ENCODE peak calls at places on chromosome 9, in four cellular contexts. P, A, S and U are unnamed samples.

GRCh38 chr9:89810434-89810833 is 205.6 kb downstream of the GADD45G start:
- DNase-seq in P (no peak), A (no peak), S (no peak), U (no peak)

GRCh38 chr9:134759913-134760312 is 118.3 kb downstream of the COL5A1 start:
- DNase-seq in P (no peak), A (no peak), S (no peak), U (no peak)

GRCh38 chr9:100088202-100088601 is 10.6 kb downstream of the ERP44 start:
- DNase-seq in P (no peak), A (no peak), S (no peak), U (no peak)

GRCh38 chr9:77707696-77708095 is 59.6 kb upstream of the GNA14 start:
- DNase-seq in P (no peak), A (no peak), S (peak; percentile 51), U (no peak)

GRCh38 chr9:129763235-129763917 is 10.5 kb upstream of the PTGES start:
- DNase-seq in P (no peak), A (no peak), S (peak; percentile 40), U (no peak)

GRCh38 chr9:110016340-110016739 is 191.6 kb downstream of the C9orf152 start:
- DNase-seq in P (no peak), A (no peak), S (no peak), U (no peak)

GRCh38 chr9:112532427-112532826 is 45.8 kb downstream of the KIAA1958 start:
- DNase-seq in P (no peak), A (no peak), S (peak; percentile 20), U (no peak)

GRCh38 chr9:123318961-123319421 is 37.0 kb upstream of the CRB2 start:
- DNase-seq in P (no peak), A (no peak), S (no peak), U (no peak)

GRCh38 chr9:79613145-79613544 is 41.4 kb downstream of the TLE4 start:
- DNase-seq in P (no peak), A (no peak), S (no peak), U (no peak)

GRCh38 chr9:93118863-93119702 is 15.0 kb downstream of the NINJ1 start:
- DNase-seq in P (no peak), A (no peak), S (no peak), U (peak; percentile 28)

GRCh38 chr9:316382-316965 is 101.8 kb downstream of the DOCK8 start:
- DNase-seq in P (no peak), A (no peak), S (no peak), U (no peak)

GRCh38 chr9:108991479-108991878 is 21.8 kb downstream of the CTNNAL1 start:
- DNase-seq in P (no peak), A (no peak), S (no peak), U (no peak)

GRCh38 chr9:92948032-92948534 is 760 bp downstream of the FGD3 start:
- DNase-seq in P (no peak), A (no peak), S (no peak), U (no peak)

GRCh38 chr9:80114241-80114640 is 542.5 kb downstream of the TLE4 start:
- DNase-seq in P (no peak), A (no peak), S (no peak), U (no peak)

GRCh38 chr9:115921301-115921700 is 232.3 kb upstream of the PAPPA start:
- DNase-seq in P (no peak), A (no peak), S (no peak), U (no peak)

GRCh38 chr9:98132158-98132557 is 13.1 kb upstream of the TRIM14 start:
- DNase-seq in P (no peak), A (no peak), S (no peak), U (no peak)

GRCh38 chr9:4861736-4862451 is 69.2 kb downstream of the RCL1 start:
- DNase-seq in P (no peak), A (no peak), S (no peak), U (no peak)

GRCh38 chr9:75184471-75184870 is 96.2 kb downstream of the OSTF1 start:
- DNase-seq in P (no peak), A (no peak), S (no peak), U (no peak)

GRCh38 chr9:131678499-131679111 is 61.3 kb downstream of the RAPGEF1 start:
- DNase-seq in P (peak; percentile 77), A (no peak), S (peak; percentile 78), U (peak; percentile 85)